ENCODE peak calls at places on chromosomes 2 and 18, in five cellular contexts. Y is CD8-positive, alpha-beta memory T cell; P is heart right ventricle; O is right cardiac atrium; J is BE2C. U is an unnamed sample. For H3K4me1, the result is how much of the 10 kb centered on the place peaks cover.

GRCh38 chr2:169910109-169910799 is 83.0 kb downstream of the UBR3 start:
- DNase-seq in J (no peak), Y (no peak), P (no peak), O (no peak), U (no peak)

GRCh38 chr18:62584241-62585120 is 61.7 kb downstream of the ZCCHC2 start:
- DNase-seq in Y (peak), P (peak), O (peak), J (peak), U (peak)

GRCh38 chr2:15205562-15205961 is 355.6 kb downstream of the NBAS start:
- DNase-seq in Y (no peak), P (no peak), O (no peak), J (no peak), U (no peak)

GRCh38 chr18:79523221-79523737 is 127.5 kb downstream of the NFATC1 start:
- DNase-seq in Y (peak), O (peak), P (no peak), J (no peak), U (no peak)

GRCh38 chr2:144242311-144242710 is 277.6 kb downstream of the ZEB2 start:
- DNase-seq in P (no peak), J (no peak), Y (no peak), O (no peak), U (no peak)

GRCh38 chr2:73386894-73387636 is 1.4 kb downstream of the ALMS1 start:
- DNase-seq in J (no peak), O (no peak), Y (no peak), P (no peak), U (no peak)

GRCh38 chr2:9699139-9699823 is 68.5 kb upstream of the YWHAQ start:
- DNase-seq in O (no peak), J (no peak), P (no peak), Y (no peak), U (no peak)

GRCh38 chr18:7524786-7525185 is 42.3 kb upstream of the PTPRM start:
- DNase-seq in P (no peak), O (no peak), Y (no peak), J (no peak), U (no peak)

GRCh38 chr2:18271370-18272147 is 288.9 kb downstream of the RDH14 start:
- DNase-seq in Y (no peak), O (peak), J (no peak), P (no peak), U (no peak)

GRCh38 chr2:12728221-12728777 is 11.6 kb downstream of the TRIB2 start:
- DNase-seq in Y (peak), J (no peak), P (no peak), O (no peak), U (no peak)

GRCh38 chr18:79857082-79857661 is 59.4 kb downstream of the KCNG2 start:
- DNase-seq in J (no peak), Y (no peak), O (no peak), P (no peak), U (no peak)

GRCh38 chr2:44362207-44363015 is 664 bp downstream of the CAMKMT start:
- DNase-seq in O (peak), P (peak), J (peak), Y (peak), U (peak)

GRCh38 chr2:236176417-236176816 is 8.2 kb upstream of the GBX2 start:
- DNase-seq in O (no peak), P (no peak), J (no peak), Y (no peak), U (no peak)

GRCh38 chr2:69138793-69139510 is 126.0 kb downstream of the ANTXR1 start:
- DNase-seq in O (peak), P (no peak), Y (no peak), J (no peak), U (no peak)

GRCh38 chr2:86223682-86224560 is 24.7 kb downstream of the MRPL35 start:
- DNase-seq in O (no peak), J (no peak), P (no peak), Y (no peak), U (no peak)

GRCh38 chr2:158783923-158784322 is 11.2 kb upstream of the DAPL1 start:
- DNase-seq in O (no peak), J (no peak), Y (no peak), P (no peak), U (no peak)

GRCh38 chr18:78473563-78473962 is 506.1 kb upstream of the SALL3 start:
- DNase-seq in J (no peak), O (no peak), P (no peak), Y (no peak), U (no peak)

GRCh38 chr2:119144806-119145205 is 13.7 kb downstream of the C1QL2 start:
- DNase-seq in P (no peak), J (no peak), Y (no peak), O (no peak), U (no peak)

GRCh38 chr2:218000137-218000536 is 2.7 kb downstream of the TNS1 start:
- DNase-seq in Y (no peak), P (no peak), J (no peak), O (peak), U (no peak)

GRCh38 chr2:26001743-26002341 is 19.5 kb upstream of the KIF3C start:
- DNase-seq in Y (no peak), J (no peak), O (peak), P (peak), U (peak)

GRCh38 chr2:240946046-240946445 is 39.9 kb downstream of the CROCC2 start:
- DNase-seq in J (no peak), O (no peak), Y (no peak), P (no peak), U (no peak)

GRCh38 chr18:78713064-78713463 is 266.6 kb upstream of the SALL3 start:
- DNase-seq in O (no peak), Y (no peak), P (no peak), J (no peak), U (no peak)

DNA sequence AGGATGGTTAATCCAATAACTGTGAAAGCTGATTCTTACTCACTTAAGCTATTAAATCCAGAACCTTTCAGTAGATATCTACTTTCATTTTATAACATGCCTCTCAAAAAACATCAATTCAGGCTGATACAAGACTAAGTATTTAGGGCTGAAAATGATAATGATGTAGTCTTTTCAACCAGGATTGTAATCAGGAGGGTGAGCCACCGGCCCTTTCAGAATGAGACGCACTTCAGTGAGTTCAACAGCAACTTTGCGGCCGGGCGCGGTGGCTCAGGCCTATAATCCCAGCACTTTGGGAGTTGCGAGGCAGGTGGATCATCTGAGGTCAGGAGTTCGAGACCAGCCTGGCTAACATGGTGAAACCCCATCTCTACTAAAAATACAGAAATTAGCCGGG is 30.4 kb downstream of the RBMS1 start:
- DNase-seq in Y (no peak), P (no peak), J (no peak), O (no peak), U (no peak)
- H3K4me1 ChIP-seq in Y (half or more), P (under half), J (under half), O (under half), U (half or more)

GRCh38 chr18:77129150-77129551 is 3.4 kb downstream of the MBP start:
- DNase-seq in P (no peak), O (no peak), J (no peak), Y (no peak), U (no peak)
- H3K4me1 ChIP-seq in P (under half), O (under half), J (under half), Y (half or more), U (half or more)

GRCh38 chr2:55916473-55917049 is 7.0 kb downstream of the EFEMP1 start:
- DNase-seq in O (no peak), Y (no peak), J (no peak), P (no peak), U (no peak)

GRCh38 chr2:55918856-55919255 is 4.7 kb downstream of the EFEMP1 start:
- DNase-seq in P (no peak), J (no peak), O (no peak), Y (no peak), U (no peak)

GRCh38 chr2:55917117-55917516 is 6.5 kb downstream of the EFEMP1 start:
- DNase-seq in Y (no peak), P (no peak), J (no peak), O (no peak), U (no peak)

GRCh38 chr2:55919574-55919973 is 4.0 kb downstream of the EFEMP1 start:
- DNase-seq in Y (no peak), P (no peak), J (no peak), O (no peak), U (no peak)

DNA sequence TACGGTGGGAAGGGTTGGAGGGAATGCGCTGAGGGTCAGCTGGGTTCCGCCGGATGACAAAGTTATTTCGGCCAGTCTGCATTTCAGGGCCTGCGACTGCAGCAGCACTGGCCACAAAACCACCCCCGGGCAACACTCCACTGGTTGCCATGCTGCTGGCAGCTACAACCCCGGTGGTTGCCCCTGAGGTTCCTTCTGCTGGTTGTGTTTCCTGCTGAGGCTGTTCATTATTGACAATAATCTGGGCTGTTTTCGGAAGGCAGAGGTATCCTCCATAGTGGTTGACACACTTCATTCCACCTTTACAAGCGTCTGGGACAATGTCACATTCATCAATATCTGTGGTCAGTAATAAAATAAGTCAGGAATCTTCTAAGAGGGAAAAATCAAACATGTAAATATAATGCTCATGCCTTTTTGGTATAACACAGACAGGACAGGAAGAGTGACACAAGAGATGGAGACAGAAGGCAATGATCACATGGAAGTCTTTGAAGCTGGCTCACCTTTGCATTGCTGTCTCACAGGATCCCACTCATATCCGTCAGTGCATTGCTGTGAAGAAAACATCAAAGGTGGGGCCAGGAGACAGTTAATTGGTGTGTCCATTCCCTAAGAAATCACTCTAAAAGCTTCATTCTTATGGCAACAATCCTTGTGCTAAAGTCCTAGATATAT is 5.7 kb downstream of the EFEMP1 start:
- DNase-seq in Y (no peak), J (no peak), P (no peak), O (no peak), U (no peak)
- H3K4me1 ChIP-seq in Y (under half), J (under half), P (under half), O (under half), U (under half)

DNA sequence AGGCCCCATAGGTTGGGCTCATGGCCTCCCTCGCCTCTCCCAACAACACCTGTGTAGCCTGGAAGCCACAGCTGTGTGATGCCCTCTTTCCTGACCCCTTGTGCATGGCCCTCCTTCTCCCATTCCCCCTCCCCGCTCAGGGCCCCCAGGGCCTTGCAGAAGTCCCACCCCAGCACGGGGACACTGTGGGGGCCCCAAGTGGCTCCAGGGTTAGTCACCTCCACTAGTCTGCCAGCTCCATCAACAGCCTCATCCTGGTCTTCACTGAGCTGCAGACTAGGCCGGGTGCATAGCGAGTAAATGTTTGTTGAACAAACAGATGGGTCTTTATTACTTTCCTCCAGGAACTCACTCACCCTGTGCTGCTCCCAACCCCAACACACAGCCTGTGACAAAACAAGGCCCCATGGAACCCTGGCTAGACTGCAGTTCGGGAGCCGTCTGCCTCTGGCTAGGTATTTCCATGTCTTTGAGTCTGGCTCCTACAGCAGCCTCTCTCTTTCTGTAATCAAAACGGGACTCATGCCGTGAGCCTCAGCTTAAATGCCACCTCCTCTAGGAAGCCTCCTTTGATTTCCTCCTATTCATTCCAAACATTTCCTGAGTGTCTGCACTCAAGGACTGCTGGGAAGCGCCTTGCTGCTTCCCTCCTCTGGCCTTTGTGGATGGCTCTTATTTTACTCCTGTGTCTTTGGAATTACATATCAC is 109.9 kb upstream of the ID2 start:
- DNase-seq in Y (no peak), O (no peak), J (no peak), P (no peak), U (no peak)
- H3K4me1 ChIP-seq in Y (under half), O (under half), J (under half), P (under half), U (under half)

DNA sequence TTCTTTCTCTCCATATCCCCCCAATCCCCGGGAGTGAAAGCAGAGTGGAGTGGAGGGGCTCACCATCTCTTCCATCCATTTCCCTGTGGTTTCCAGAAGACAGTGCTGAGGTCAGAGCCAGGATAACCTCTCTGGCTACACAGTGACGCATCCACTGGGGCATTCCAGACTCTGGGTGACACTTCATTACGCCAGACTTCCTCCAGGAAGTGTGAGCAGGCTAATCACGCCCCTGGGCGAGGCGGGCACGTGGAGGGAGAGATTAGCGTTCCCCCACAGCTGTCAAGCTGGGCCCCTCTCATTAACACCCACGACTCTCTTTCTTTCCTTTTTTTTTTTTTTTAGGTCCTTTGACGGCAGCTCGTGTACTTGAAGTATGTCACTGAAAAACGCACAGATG is 274.7 kb downstream of the AFF3 start:
- DNase-seq in O (no peak), P (no peak), J (no peak), Y (no peak), U (no peak)
- H3K4me1 ChIP-seq in O (under half), P (under half), J (under half), Y (under half), U (under half)

U was measured in left ventricle myocardium inferior.